ENCODE peak calls at places on chromosomes 13 and 19, in ten cellular contexts. M is stomach, O is neural progenitor cell, U is cardiac muscle cell, N is GM23338, R is cardiac fibroblast, S is B cell, Y is H9, C is astrocyte, Q is pancreas. L is an unnamed sample.

GRCh38 chr19:55336101-55336500 is 3.6 kb upstream of the KMT5C start:
- DNase-seq in Y (no peak), S (no peak), R (no peak), U (no peak), O (no peak), M (no peak), N (no peak), C (no peak), Q (no peak), L (no peak)

GRCh38 chr13:80217614-80218456 is 123.1 kb downstream of the SPRY2 start:
- DNase-seq in U (no peak), M (no peak), S (no peak), C (peak), R (peak), Q (no peak), N (peak), Y (peak), O (peak), L (no peak)

GRCh38 chr13:22915442-22916082 is 265.2 kb upstream of the SGCG start:
- DNase-seq in O (peak), S (no peak), C (peak), M (peak), Y (peak), U (peak), N (peak), R (peak), Q (peak), L (peak)

GRCh38 chr19:44141191-44142013 is at the start of gene ZNF234:
- DNase-seq in U (peak), R (peak), Q (peak), Y (peak), C (peak), S (peak), O (peak), N (peak), M (peak), L (peak)

GRCh38 chr19:5971714-5972354 is 6.1 kb downstream of the RANBP3 start:
- DNase-seq in Q (no peak), M (no peak), C (no peak), N (no peak), O (no peak), U (no peak), S (no peak), Y (no peak), R (no peak), L (no peak)

GRCh38 chr19:2589441-2589840 is 113.1 kb downstream of the GNG7 start:
- DNase-seq in N (peak), Q (no peak), C (no peak), Y (no peak), O (no peak), S (no peak), R (no peak), M (no peak), U (no peak), L (no peak)

GRCh38 chr13:73901324-73902068 is 232.7 kb downstream of the KLF12 start:
- DNase-seq in S (no peak), C (no peak), Q (no peak), M (no peak), R (no peak), Y (no peak), N (no peak), O (no peak), U (no peak), L (no peak)

GRCh38 chr13:98397221-98397620 is 179.7 kb downstream of the STK24 start:
- DNase-seq in C (peak), Q (no peak), U (no peak), S (no peak), N (no peak), Y (no peak), R (peak), M (no peak), O (no peak), L (no peak)

GRCh38 chr13:113065406-113066141 is 40.0 kb upstream of the F7 start:
- DNase-seq in U (no peak), Y (no peak), M (no peak), S (no peak), O (no peak), C (peak), R (no peak), N (no peak), Q (peak), L (no peak)

GRCh38 chr19:18065173-18065495 is 21.6 kb downstream of the IL12RB1 start:
- DNase-seq in S (no peak), O (no peak), M (no peak), Y (no peak), R (no peak), U (no peak), Q (no peak), C (no peak), N (no peak), L (no peak)

GRCh38 chr19:18062043-18062442 is 24.7 kb downstream of the IL12RB1 start:
- DNase-seq in M (no peak), C (no peak), Y (no peak), R (no peak), S (no peak), U (no peak), O (no peak), Q (no peak), N (peak), L (no peak)

GRCh38 chr19:18059902-18060301 is 26.8 kb downstream of the IL12RB1 start:
- DNase-seq in M (no peak), O (no peak), Y (no peak), Q (peak), C (no peak), S (no peak), U (no peak), R (no peak), N (no peak), L (no peak)

GRCh38 chr19:18060472-18060871 is 26.3 kb downstream of the IL12RB1 start:
- DNase-seq in O (no peak), C (no peak), Q (peak), R (no peak), Y (peak), S (no peak), M (no peak), U (no peak), N (peak), L (no peak)

GRCh38 chr19:18063463-18063862 is 23.3 kb downstream of the IL12RB1 start:
- DNase-seq in O (peak), Q (no peak), Y (peak), M (no peak), C (no peak), S (no peak), U (peak), R (no peak), N (peak), L (peak)
- TF ChIP-seq CTCF in O (peak), Q (no peak), Y (peak), M (no peak), C (no peak), S (no peak), U (peak), R (no peak), N (peak), L (peak)

GRCh38 chr19:51016798-51017683 is 2.5 kb downstream of the KLK10 start:
- DNase-seq in U (peak), Y (peak), R (peak), M (peak), N (peak), Q (peak), O (peak), C (no peak), S (no peak), L (peak)
- TF ChIP-seq CTCF in U (peak), Y (peak), R (peak), M (peak), N (peak), Q (no peak), O (peak), C (no peak), S (peak), L (peak)

GRCh38 chr13:99442273-99442895 is 58.9 kb upstream of the TM9SF2 start:
- DNase-seq in R (peak), N (peak), S (peak), O (peak), M (peak), Q (no peak), Y (no peak), C (no peak), U (peak), L (peak)
- TF ChIP-seq CTCF in R (peak), N (peak), S (peak), O (peak), M (peak), Q (peak), Y (peak), C (peak), U (peak), L (peak)

DNA sequence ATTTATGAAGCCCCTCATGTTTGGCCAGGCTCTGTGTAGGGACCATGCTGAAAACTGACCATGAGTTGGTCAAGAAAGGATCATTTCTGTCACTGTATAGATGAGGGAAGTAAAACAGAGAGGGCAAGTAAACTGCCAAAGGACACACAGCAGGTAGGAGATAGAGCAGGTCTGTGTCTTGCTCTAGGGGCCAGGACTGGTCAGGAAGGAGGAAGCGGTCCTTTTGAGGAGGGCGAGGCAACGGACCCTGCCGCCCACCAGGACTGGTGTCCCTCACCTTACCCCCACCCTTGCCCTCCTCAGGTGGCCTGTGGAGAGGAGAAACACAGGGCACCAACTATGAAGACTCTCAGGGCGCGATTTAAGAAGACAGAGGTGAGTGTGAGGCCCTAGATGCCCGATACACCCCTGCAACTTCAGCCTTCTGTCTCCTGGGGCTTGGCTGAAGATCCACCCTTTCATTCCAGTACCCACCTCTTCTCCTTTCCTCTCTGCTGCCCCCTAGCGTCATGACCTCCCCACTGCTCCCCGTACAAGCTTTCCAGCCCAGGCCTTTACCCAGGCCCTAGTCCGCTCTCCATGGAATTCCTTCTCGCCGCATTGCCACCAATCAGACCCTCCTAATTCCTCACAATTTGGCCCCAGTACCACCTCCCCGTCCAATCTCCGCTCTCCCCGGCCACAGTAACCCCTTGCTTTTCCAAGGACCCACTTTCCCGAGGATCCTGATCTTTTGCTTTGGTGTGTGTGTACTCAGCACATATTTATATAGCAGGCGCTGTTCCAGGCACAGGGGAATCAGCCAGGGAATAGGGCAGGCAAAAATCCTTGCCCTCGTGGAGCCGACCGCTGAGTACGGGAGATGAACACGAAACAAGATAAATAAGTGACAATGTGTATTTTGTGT is 3.9 kb downstream of the ANKRD24 start:
- DNase-seq in Q (peak), U (peak), Y (peak), N (peak), R (peak), O (peak), M (peak), S (peak), C (peak), L (peak)
- TF ChIP-seq CTCF in Q (peak), U (peak), Y (peak), N (peak), R (peak), O (peak), M (peak), S (peak), C (peak), L (peak)

DNA sequence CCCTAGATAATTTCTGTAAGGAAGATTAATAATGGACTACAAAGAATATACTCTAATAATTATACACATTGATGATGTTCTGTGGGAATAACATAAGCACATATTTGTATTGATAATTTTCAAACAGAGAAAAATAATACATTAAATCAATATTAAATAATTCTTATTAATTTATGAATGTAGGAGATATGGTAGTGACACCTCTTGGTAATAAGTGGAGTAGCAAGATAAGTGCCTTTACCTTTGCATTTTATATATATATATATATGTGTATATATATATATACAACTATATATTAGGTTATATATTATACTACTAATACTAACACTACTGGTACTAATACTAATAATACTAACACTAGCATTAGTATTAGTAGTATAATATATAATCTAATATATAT is 905.8 kb downstream of the SLITRK1 start:
- DNase-seq in R (no peak), N (no peak), M (no peak), U (no peak), Y (no peak), S (no peak), Q (no peak), C (no peak), O (no peak), L (no peak)
- TF ChIP-seq CTCF in R (no peak), N (no peak), M (no peak), U (no peak), Y (peak), S (no peak), Q (no peak), C (no peak), O (no peak), L (no peak)

GRCh38 chr19:42287017-42287825 is 14.7 kb upstream of the PRR19 start:
- DNase-seq in R (no peak), N (no peak), U (no peak), M (no peak), O (no peak), Q (peak), C (no peak), Y (peak), S (no peak), L (no peak)
- TF ChIP-seq CTCF in R (no peak), N (no peak), U (no peak), M (no peak), O (no peak), Q (no peak), C (no peak), Y (no peak), S (no peak), L (no peak)